ENCODE peak calls at places on chromosomes 16 and 17, in eight cellular contexts. One of them, this sample, is unnamed.

GRCh38 chr17:43723697-43724359 is 34.8 kb downstream of the SOST start:
- DNase-seq in lower leg skin: no peak
- DNase-seq in nephron progenitor cell: peak
- DNase-seq in breast epithelium: no peak
- DNase-seq in RWPE1: peak
- DNase-seq in Caco-2: no peak
- DNase-seq in fibroblast of villous mesenchyme: peak
- DNase-seq in GM12865: peak
- DNase-seq in this sample: no peak

GRCh38 chr16:535446-536405 is 8.2 kb downstream of the CAPN15 start:
- DNase-seq in lower leg skin: peak
- DNase-seq in RWPE1: peak
- DNase-seq in breast epithelium: no peak
- DNase-seq in nephron progenitor cell: no peak
- DNase-seq in GM12865: no peak
- DNase-seq in fibroblast of villous mesenchyme: peak
- DNase-seq in Caco-2: no peak
- DNase-seq in this sample: no peak

GRCh38 chr17:81301195-81302144 is 6.4 kb upstream of the SLC38A10 start:
- DNase-seq in fibroblast of villous mesenchyme: no peak
- DNase-seq in lower leg skin: no peak
- DNase-seq in Caco-2: no peak
- DNase-seq in breast epithelium: no peak
- DNase-seq in RWPE1: peak
- DNase-seq in nephron progenitor cell: no peak
- DNase-seq in GM12865: no peak
- DNase-seq in this sample: no peak

GRCh38 chr16:77213542-77214108 is 14.4 kb downstream of the SYCE1L start:
- DNase-seq in nephron progenitor cell: no peak
- DNase-seq in fibroblast of villous mesenchyme: peak
- DNase-seq in lower leg skin: no peak
- DNase-seq in RWPE1: peak
- DNase-seq in breast epithelium: peak
- DNase-seq in GM12865: no peak
- DNase-seq in Caco-2: no peak
- DNase-seq in this sample: no peak

GRCh38 chr17:57110152-57110542 is 25.1 kb downstream of the AKAP1 start:
- DNase-seq in lower leg skin: no peak
- DNase-seq in Caco-2: no peak
- DNase-seq in breast epithelium: no peak
- DNase-seq in fibroblast of villous mesenchyme: no peak
- DNase-seq in nephron progenitor cell: no peak
- DNase-seq in RWPE1: no peak
- DNase-seq in GM12865: no peak
- DNase-seq in this sample: no peak

GRCh38 chr17:45334231-45334630 is 17.4 kb upstream of the MAP3K14 start:
- DNase-seq in fibroblast of villous mesenchyme: no peak
- DNase-seq in breast epithelium: no peak
- DNase-seq in Caco-2: no peak
- DNase-seq in lower leg skin: no peak
- DNase-seq in nephron progenitor cell: no peak
- DNase-seq in GM12865: peak
- DNase-seq in RWPE1: no peak
- DNase-seq in this sample: no peak

GRCh38 chr16:4313563-4314531 is 2.0 kb upstream of the GLIS2 start:
- DNase-seq in lower leg skin: no peak
- DNase-seq in breast epithelium: no peak
- DNase-seq in GM12865: peak
- DNase-seq in Caco-2: peak
- DNase-seq in fibroblast of villous mesenchyme: peak
- DNase-seq in RWPE1: no peak
- DNase-seq in nephron progenitor cell: peak
- DNase-seq in this sample: peak

GRCh38 chr16:9061358-9061813 is 30.1 kb upstream of the HAPSTR1 start:
- DNase-seq in lower leg skin: no peak
- DNase-seq in fibroblast of villous mesenchyme: peak
- DNase-seq in Caco-2: no peak
- DNase-seq in GM12865: peak
- DNase-seq in nephron progenitor cell: no peak
- DNase-seq in RWPE1: no peak
- DNase-seq in breast epithelium: peak
- DNase-seq in this sample: no peak

GRCh38 chr16:19697756-19698318 is 20.2 kb downstream of the KNOP1 start:
- DNase-seq in RWPE1: no peak
- DNase-seq in Caco-2: peak
- DNase-seq in fibroblast of villous mesenchyme: no peak
- DNase-seq in nephron progenitor cell: no peak
- DNase-seq in GM12865: no peak
- DNase-seq in breast epithelium: no peak
- DNase-seq in lower leg skin: no peak
- DNase-seq in this sample: no peak

GRCh38 chr16:35141303-35141702 is 1681.9 kb downstream of the TP53TG3F start:
- DNase-seq in GM12865: no peak
- DNase-seq in RWPE1: no peak
- DNase-seq in fibroblast of villous mesenchyme: no peak
- DNase-seq in nephron progenitor cell: no peak
- DNase-seq in lower leg skin: no peak
- DNase-seq in breast epithelium: no peak
- DNase-seq in Caco-2: no peak
- DNase-seq in this sample: no peak

GRCh38 chr16:12503201-12503600 is 300.5 kb downstream of the CPPED1 start:
- DNase-seq in GM12865: no peak
- DNase-seq in breast epithelium: no peak
- DNase-seq in Caco-2: peak
- DNase-seq in fibroblast of villous mesenchyme: no peak
- DNase-seq in nephron progenitor cell: no peak
- DNase-seq in RWPE1: no peak
- DNase-seq in lower leg skin: no peak
- DNase-seq in this sample: no peak

GRCh38 chr16:73951541-73951940 is 345.1 kb upstream of the PSMD7 start:
- DNase-seq in fibroblast of villous mesenchyme: no peak
- DNase-seq in GM12865: no peak
- DNase-seq in lower leg skin: no peak
- DNase-seq in RWPE1: no peak
- DNase-seq in nephron progenitor cell: no peak
- DNase-seq in Caco-2: no peak
- DNase-seq in breast epithelium: no peak
- DNase-seq in this sample: no peak

GRCh38 chr17:27551701-27552466 is 79.1 kb upstream of the LGALS9 start:
- DNase-seq in fibroblast of villous mesenchyme: no peak
- DNase-seq in breast epithelium: no peak
- DNase-seq in nephron progenitor cell: no peak
- DNase-seq in GM12865: no peak
- DNase-seq in Caco-2: peak
- DNase-seq in RWPE1: peak
- DNase-seq in lower leg skin: no peak
- DNase-seq in this sample: no peak

GRCh38 chr17:62984801-62985200 is 18.8 kb downstream of the TANC2 start:
- DNase-seq in Caco-2: no peak
- DNase-seq in nephron progenitor cell: no peak
- DNase-seq in RWPE1: no peak
- DNase-seq in fibroblast of villous mesenchyme: no peak
- DNase-seq in lower leg skin: no peak
- DNase-seq in GM12865: no peak
- DNase-seq in breast epithelium: no peak
- DNase-seq in this sample: no peak

GRCh38 chr16:73196670-73197069 is 148.7 kb upstream of the ZFHX3 start:
- DNase-seq in RWPE1: peak
- DNase-seq in fibroblast of villous mesenchyme: peak
- DNase-seq in breast epithelium: peak
- DNase-seq in Caco-2: peak
- DNase-seq in lower leg skin: peak
- DNase-seq in GM12865: peak
- DNase-seq in nephron progenitor cell: peak
- DNase-seq in this sample: peak

GRCh38 chr17:42438600-42439567 is 15.8 kb upstream of the CAVIN1 start:
- DNase-seq in lower leg skin: no peak
- DNase-seq in GM12865: peak
- DNase-seq in nephron progenitor cell: peak
- DNase-seq in Caco-2: peak
- DNase-seq in breast epithelium: no peak
- DNase-seq in fibroblast of villous mesenchyme: peak
- DNase-seq in RWPE1: no peak
- DNase-seq in this sample: no peak

GRCh38 chr17:69320210-69320907 is 6.6 kb downstream of the ABCA5 start:
- DNase-seq in fibroblast of villous mesenchyme: no peak
- DNase-seq in nephron progenitor cell: no peak
- DNase-seq in Caco-2: no peak
- DNase-seq in breast epithelium: no peak
- DNase-seq in lower leg skin: no peak
- DNase-seq in RWPE1: no peak
- DNase-seq in GM12865: no peak
- DNase-seq in this sample: no peak

GRCh38 chr17:81387235-81388060 is 7.8 kb upstream of the BAHCC1 start:
- DNase-seq in GM12865: peak
- DNase-seq in lower leg skin: no peak
- DNase-seq in fibroblast of villous mesenchyme: peak
- DNase-seq in Caco-2: peak
- DNase-seq in RWPE1: no peak
- DNase-seq in nephron progenitor cell: peak
- DNase-seq in breast epithelium: no peak
- DNase-seq in this sample: no peak

DNA sequence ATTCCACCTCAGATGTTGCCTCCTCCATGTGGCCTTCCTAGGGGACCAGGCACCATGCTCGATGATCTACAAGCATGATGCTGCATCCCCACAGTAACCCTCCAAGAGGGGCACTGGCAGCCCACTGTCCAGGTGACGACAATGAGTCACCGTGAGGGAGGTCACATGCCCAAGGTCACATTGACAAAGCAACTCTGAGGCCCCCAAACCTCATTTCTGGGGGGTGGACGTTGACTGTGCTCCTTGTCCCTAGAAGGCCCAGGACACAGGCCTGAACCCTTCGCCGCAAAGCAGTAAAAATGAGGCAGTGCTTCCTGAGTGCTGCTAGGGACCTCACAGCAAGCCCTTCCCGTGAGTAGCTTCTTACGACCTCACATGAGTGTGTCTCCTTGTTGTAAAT is 136.5 kb downstream of the C16orf78 start:
- DNase-seq in breast epithelium: no peak
- DNase-seq in nephron progenitor cell: no peak
- DNase-seq in GM12865: no peak
- DNase-seq in lower leg skin: no peak
- DNase-seq in fibroblast of villous mesenchyme: no peak
- DNase-seq in Caco-2: no peak
- DNase-seq in RWPE1: no peak
- DNase-seq in this sample: no peak
- TF ChIP-seq CTCF in breast epithelium: no peak
- TF ChIP-seq CTCF in nephron progenitor cell: no peak
- TF ChIP-seq CTCF in GM12865: no peak
- TF ChIP-seq CTCF in lower leg skin: no peak
- TF ChIP-seq CTCF in fibroblast of villous mesenchyme: no peak
- TF ChIP-seq CTCF in Caco-2: no peak
- TF ChIP-seq CTCF in RWPE1: no peak
- TF ChIP-seq CTCF in this sample: no peak

DNA sequence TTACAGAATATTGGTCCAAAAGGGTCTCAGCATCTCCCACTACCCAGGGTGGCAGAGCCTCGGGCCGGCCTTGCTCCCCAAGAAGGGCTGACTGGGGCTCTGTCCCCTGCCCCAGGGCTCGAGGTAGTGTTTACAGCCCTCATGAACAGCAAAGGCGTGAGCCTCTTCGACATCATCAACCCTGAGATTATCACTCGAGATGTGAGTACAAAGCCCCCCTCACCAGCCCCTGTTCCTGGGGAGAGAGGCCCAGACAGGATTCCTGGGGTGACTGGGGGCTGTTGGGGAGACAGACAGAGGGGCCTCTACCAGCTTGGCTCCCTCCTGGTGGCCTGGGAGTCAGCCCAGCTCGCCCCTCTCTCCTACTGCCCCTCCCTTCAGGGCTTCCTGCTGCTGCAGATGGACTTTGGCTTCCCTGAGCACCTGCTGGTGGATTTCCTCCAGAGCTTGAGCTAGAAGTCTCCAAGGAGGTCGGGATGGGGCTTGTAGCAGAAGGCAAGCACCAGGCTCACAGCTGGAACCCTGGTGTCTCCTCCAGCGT is 6.1 kb upstream of the NLRC5 start:
- DNase-seq in fibroblast of villous mesenchyme: no peak
- DNase-seq in lower leg skin: no peak
- DNase-seq in Caco-2: peak
- DNase-seq in RWPE1: no peak
- DNase-seq in GM12865: no peak
- DNase-seq in breast epithelium: no peak
- DNase-seq in nephron progenitor cell: no peak
- DNase-seq in this sample: no peak
- TF ChIP-seq CTCF in fibroblast of villous mesenchyme: no peak
- TF ChIP-seq CTCF in lower leg skin: no peak
- TF ChIP-seq CTCF in Caco-2: no peak
- TF ChIP-seq CTCF in RWPE1: no peak
- TF ChIP-seq CTCF in GM12865: no peak
- TF ChIP-seq CTCF in breast epithelium: no peak
- TF ChIP-seq CTCF in nephron progenitor cell: no peak
- TF ChIP-seq CTCF in this sample: no peak

DNA sequence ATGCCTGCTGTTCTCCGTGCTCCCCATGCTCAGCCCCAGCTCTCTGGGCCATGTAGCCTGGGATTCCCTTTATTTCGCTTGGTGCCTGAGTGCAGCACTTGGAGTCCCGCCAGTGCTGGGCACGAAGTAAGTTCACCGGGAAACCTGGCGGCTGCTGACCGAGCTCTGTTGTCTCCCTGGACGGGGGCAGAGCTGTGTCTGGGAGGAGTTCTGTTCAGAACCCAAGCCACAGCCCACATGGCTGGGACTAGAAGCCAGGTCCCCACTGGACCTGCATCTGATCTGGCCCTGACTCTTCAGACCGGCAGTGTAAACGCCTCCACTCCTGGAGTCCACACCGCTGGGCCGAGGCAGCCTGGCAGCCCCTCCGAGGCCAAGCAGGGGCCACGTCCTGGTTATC is 37.5 kb upstream of the CIBAR2 start:
- DNase-seq in RWPE1: no peak
- DNase-seq in nephron progenitor cell: no peak
- DNase-seq in fibroblast of villous mesenchyme: no peak
- DNase-seq in Caco-2: no peak
- DNase-seq in lower leg skin: no peak
- DNase-seq in GM12865: no peak
- DNase-seq in breast epithelium: peak
- DNase-seq in this sample: no peak
- TF ChIP-seq CTCF in RWPE1: no peak
- TF ChIP-seq CTCF in nephron progenitor cell: no peak
- TF ChIP-seq CTCF in fibroblast of villous mesenchyme: no peak
- TF ChIP-seq CTCF in Caco-2: no peak
- TF ChIP-seq CTCF in lower leg skin: no peak
- TF ChIP-seq CTCF in GM12865: no peak
- TF ChIP-seq CTCF in breast epithelium: no peak
- TF ChIP-seq CTCF in this sample: no peak

DNA sequence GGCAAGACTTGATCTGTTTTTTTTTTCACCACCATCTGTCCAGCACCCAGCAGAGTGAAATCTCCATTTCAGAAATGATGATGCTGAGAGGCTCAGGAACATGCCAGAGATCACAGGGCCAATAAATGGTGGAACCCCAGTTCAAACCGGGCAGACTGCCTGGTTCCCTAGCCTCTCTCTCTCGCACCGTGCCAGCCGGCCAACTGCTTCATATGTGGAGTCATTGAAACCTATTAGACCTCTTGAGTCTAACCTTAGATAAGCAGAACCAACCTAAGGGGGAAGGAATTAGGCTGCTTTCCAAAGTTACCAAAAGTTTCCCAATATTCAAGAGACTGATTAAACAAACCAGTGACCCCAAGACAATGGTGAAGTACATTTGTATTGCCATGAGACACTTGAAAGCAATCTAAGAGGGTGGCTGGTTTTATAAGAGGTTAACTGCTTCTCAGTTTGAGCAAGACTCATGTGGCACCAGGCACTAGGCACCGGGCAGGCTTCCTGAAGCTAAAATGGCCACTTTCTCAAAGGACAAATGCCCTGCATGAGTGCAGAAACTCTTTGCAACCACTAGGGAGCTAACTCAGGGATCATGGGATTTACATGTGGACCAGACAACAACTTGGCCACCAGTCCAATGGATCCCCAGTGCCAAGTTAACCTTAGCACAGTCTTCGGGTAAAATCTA is 18.4 kb downstream of the TOX3 start:
- DNase-seq in GM12865: no peak
- DNase-seq in lower leg skin: no peak
- DNase-seq in RWPE1: no peak
- DNase-seq in breast epithelium: no peak
- DNase-seq in fibroblast of villous mesenchyme: no peak
- DNase-seq in nephron progenitor cell: no peak
- DNase-seq in Caco-2: no peak
- DNase-seq in this sample: no peak
- TF ChIP-seq CTCF in GM12865: no peak
- TF ChIP-seq CTCF in lower leg skin: no peak
- TF ChIP-seq CTCF in RWPE1: no peak
- TF ChIP-seq CTCF in breast epithelium: no peak
- TF ChIP-seq CTCF in fibroblast of villous mesenchyme: no peak
- TF ChIP-seq CTCF in nephron progenitor cell: no peak
- TF ChIP-seq CTCF in Caco-2: no peak
- TF ChIP-seq CTCF in this sample: peak

This sample was measured in endothelial cell.